ENCODE peak calls at places on chromosomes 2 and 18, in nine cellular contexts. H is fibroblast of the aortic adventitia; F is GM12878; B is AG09309; G is lower lobe of right lung; E is CD8-positive, alpha-beta T cell; Q is SK-N-SH; W is WERI-Rb-1; N is colonic mucosa. C is an unnamed sample.
A peak's percentile ranks its signal among the peaks of the same experiment; 100 is the strongest.

GRCh38 chr2:203252851-203253250 is 14.0 kb downstream of the CYP20A1 start:
- DNase-seq in H (no peak), F (no peak), B (no peak), G (no peak), E (no peak), Q (no peak), W (no peak), N (no peak), C (no peak)

GRCh38 chr2:115678129-115678528 is 1235.7 kb downstream of the DPP10 start:
- DNase-seq in H (no peak), F (no peak), B (no peak), G (no peak), E (no peak), Q (no peak), W (peak; percentile 8), N (no peak), C (no peak)

GRCh38 chr18:33316146-33316587 is 124.4 kb downstream of the CCDC178 start:
- DNase-seq in H (no peak), F (no peak), B (no peak), G (no peak), E (no peak), Q (no peak), W (peak; percentile 12), N (no peak), C (no peak)

GRCh38 chr18:67385455-67385854 is 131.1 kb downstream of the DSEL start:
- DNase-seq in H (peak; percentile 57), F (no peak), B (no peak), G (no peak), E (no peak), Q (no peak), W (no peak), N (no peak), C (peak; percentile 21)

GRCh38 chr2:187233811-187234210 is 214.2 kb downstream of the CALCRL start:
- DNase-seq in H (peak; percentile 1), F (no peak), B (no peak), G (no peak), E (no peak), Q (no peak), W (no peak), N (no peak), C (peak; percentile 42)

GRCh38 chr2:113242318-113242717 is 36.4 kb downstream of the PAX8 start:
- DNase-seq in H (no peak), F (no peak), B (no peak), G (no peak), E (no peak), Q (no peak), W (no peak), N (no peak), C (no peak)

GRCh38 chr2:55080204-55080738 is 30.0 kb upstream of the RTN4 start:
- DNase-seq in H (no peak), F (no peak), B (no peak), G (no peak), E (no peak), Q (no peak), W (no peak), N (no peak), C (no peak)

GRCh38 chr2:55054476-55054875 is 4.2 kb upstream of the RTN4 start:
- DNase-seq in H (no peak), F (no peak), B (no peak), G (no peak), E (no peak), Q (no peak), W (no peak), N (no peak), C (no peak)

GRCh38 chr2:239202836-239203235 is 198.0 kb downstream of the HDAC4 start:
- DNase-seq in H (no peak), F (no peak), B (no peak), G (no peak), E (no peak), Q (no peak), W (no peak), N (no peak), C (no peak)

GRCh38 chr2:20675701-20676352 is 8.9 kb downstream of the GDF7 start:
- DNase-seq in H (no peak), F (peak; percentile 15), B (no peak), G (no peak), E (no peak), Q (no peak), W (peak; percentile 55), N (peak; percentile 55), C (peak; percentile 43)

GRCh38 chr2:113157897-113158753 is 15.6 kb upstream of the PSD4 start:
- DNase-seq in H (peak; percentile 17), F (no peak), B (no peak), G (no peak), E (no peak), Q (no peak), W (no peak), N (peak; percentile 37), C (peak; percentile 65)

GRCh38 chr2:208466133-208466919 is 59.7 kb downstream of the PTH2R start:
- DNase-seq in H (peak; percentile 29), F (no peak), B (no peak), G (no peak), E (no peak), Q (peak; percentile 34), W (peak; percentile 60), N (peak; percentile 39), C (peak; percentile 0)

GRCh38 chr2:223054193-223054781 is 2.3 kb downstream of the KCNE4 start:
- DNase-seq in H (peak; percentile 86), F (no peak), B (no peak), G (no peak), E (no peak), Q (no peak), W (no peak), N (peak; percentile 31), C (peak; percentile 56)

GRCh38 chr2:10240911-10241610 is 61.6 kb upstream of the HPCAL1 start:
- DNase-seq in H (no peak), F (no peak), B (no peak), G (peak; percentile 37), E (no peak), Q (no peak), W (no peak), N (no peak), C (no peak)

GRCh38 chr2:152518656-152519580 is 183.9 kb downstream of the FMNL2 start:
- DNase-seq in H (peak; percentile 36), F (no peak), B (no peak), G (no peak), E (no peak), Q (no peak), W (peak; percentile 31), N (no peak), C (no peak)

DNA sequence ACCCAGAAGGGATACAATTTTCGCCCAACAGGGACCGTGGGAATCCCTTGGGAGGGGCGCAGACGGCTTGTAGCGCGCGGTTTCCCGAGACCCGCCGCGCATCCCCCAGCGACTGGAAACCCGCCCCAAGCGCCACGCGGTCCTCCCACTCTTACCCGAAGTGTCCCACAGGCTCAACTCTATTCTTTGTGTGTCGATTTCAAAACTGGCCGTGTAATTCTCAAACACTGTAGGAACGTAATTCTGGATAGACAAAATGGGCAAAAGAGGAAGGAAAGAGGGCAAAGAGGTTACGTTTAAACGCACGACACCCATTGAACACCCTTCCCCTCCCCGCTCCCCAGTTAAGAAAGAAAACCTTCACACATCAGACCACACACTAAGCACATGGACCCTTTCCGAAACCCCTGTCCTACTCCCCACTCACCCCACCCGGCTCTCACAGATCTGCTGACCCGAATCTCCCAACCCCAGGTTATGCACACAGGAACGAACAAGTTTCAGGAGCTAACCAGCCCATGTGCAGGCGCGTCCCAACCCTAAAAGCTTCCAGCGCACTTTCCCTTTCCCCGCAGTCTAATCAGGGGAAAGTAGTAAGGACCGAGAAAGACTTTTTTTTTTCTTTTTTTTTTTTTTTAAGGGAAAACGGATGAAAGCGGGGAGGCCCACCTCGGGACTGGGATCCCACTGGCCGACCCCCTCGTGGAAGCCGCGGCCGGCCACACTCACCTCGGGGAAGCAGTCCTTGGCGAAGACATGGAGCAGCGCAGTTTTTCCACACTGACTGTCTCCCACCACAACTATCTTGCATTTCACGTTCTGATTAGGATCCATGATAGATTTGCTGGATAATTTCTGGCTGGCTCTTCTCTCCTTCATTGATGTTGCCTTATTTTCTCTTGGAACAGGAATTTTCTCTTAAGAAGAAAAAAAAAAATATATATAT is 655 bp downstream of the RND3 start:
- DNase-seq in H (peak; percentile 68), F (no peak), B (no peak), G (no peak), E (no peak), Q (peak; percentile 65), W (peak; percentile 16), N (peak; percentile 69), C (peak; percentile 47)
- TF ChIP-seq CTCF in H (no peak), F (no peak), B (no peak), G (no peak), E (no peak), Q (no peak), W (no peak), N (no peak), C (no peak)

DNA sequence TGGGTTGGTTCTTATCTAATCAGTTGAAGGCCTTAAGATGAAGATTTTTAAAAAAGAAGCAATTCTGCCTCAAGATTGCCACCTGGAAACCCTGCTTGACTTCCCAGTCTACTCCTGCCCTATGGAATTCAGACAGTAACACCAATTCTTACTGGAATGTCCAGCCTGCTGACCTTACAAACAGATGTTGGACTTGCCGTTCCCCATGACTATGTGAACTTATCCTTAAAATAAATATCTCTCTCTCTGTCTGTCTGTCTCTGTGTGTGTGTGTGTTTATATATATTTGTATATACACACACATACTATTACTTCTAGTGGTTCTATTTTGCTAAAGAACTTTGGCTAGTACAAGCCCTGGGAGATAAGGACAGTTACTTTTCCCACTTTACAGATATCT is 675.3 kb downstream of the SLC4A3 start:
- DNase-seq in H (no peak), F (no peak), B (no peak), G (no peak), E (no peak), Q (no peak), W (no peak), N (no peak), C (no peak)
- H3K4me3 ChIP-seq in H (no peak overlapping the region), F (no peak overlapping the region), B (no peak overlapping the region), G (no peak overlapping the region), E (no peak overlapping the region), Q (no peak overlapping the region), W (no peak overlapping the region), N (no peak overlapping the region), C (no peak overlapping the region)

GRCh38 chr2:138175066-138175465 is 210.8 kb downstream of the HNMT start:
- DNase-seq in H (no peak), F (no peak), B (no peak), G (no peak), E (no peak), Q (no peak), W (no peak), N (no peak), C (no peak)
- TF ChIP-seq CTCF in H (no peak), F (no peak), B (no peak), G (no peak), E (no peak), Q (no peak), W (no peak), N (no peak), C (no peak)

DNA sequence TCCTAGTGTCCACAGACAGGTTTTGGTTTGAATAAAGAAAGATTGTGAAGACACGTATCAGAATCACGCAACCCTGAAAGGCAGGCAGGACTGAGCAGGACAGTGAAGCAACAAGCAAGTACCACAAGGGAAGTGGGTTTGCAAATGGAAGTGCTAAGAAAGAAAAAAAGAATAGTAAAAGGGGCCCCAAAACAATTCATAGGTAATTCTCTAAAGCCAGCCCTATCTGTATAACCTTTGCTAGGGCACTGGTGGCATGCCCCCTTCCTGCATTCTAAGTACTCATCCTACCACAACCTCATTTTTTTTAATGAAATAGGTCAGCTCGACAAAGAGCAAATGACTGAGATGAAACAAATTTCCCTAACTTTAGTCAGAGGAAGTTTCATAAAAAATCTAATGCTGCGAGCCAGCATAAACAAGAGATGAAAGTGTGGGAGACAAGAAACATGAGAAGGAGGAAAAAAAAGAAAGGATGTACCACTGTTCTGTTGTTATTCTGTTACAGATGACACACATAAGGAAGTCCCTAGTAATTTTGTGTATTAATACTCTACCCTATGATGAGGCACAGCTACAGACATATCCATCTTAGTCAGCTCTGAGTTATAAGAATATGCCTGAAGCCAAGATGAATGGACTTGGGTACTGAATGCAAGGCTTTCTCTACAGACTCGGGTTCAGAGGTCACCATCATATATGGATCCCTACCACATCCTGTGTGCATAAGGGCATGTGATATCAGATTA is 32.2 kb downstream of the IKZF2 start:
- DNase-seq in H (peak; percentile 56), F (peak; percentile 59), B (peak; percentile 55), G (no peak), E (peak; percentile 52), Q (no peak), W (no peak), N (no peak), C (peak; percentile 70)
- H3K4me3 ChIP-seq in H (no peak overlapping the region), F (peak overlapping the region; percentile 53), B (no peak overlapping the region), G (no peak overlapping the region), E (no peak overlapping the region), Q (no peak overlapping the region), W (no peak overlapping the region), N (no peak overlapping the region), C (no peak overlapping the region)

C was measured in foreskin fibroblast.